ENCODE peak calls at places on chromosomes 5 and 9, in four cellular contexts. J, S, I and T are unnamed samples.

GRCh38 chr5:136028782-136029742 is at the start of gene TGFBI:
- DNase-seq in J (peak), S (peak), I (no peak), T (peak)

GRCh38 chr5:137141779-137142178 is 357.3 kb downstream of the SPOCK1 start:
- DNase-seq in J (no peak), S (no peak), I (no peak), T (no peak)

GRCh38 chr9:72614057-72614456 is 92.6 kb downstream of the TMC1 start:
- DNase-seq in J (no peak), S (no peak), I (no peak), T (no peak)

GRCh38 chr5:151234476-151235238 is 10.8 kb upstream of the CCDC69 start:
- DNase-seq in J (no peak), S (peak), I (no peak), T (no peak)

GRCh38 chr9:78239506-78239905 is 3.6 kb downstream of the CEP78 start:
- DNase-seq in J (no peak), S (peak), I (no peak), T (no peak)

GRCh38 chr5:96004754-96005153 is 43.1 kb upstream of the ELL2 start:
- DNase-seq in J (no peak), S (no peak), I (no peak), T (no peak)

GRCh38 chr9:5639816-5640215 is 10.9 kb downstream of the RIC1 start:
- DNase-seq in J (no peak), S (no peak), I (no peak), T (no peak)

GRCh38 chr5:177967221-177967887 is 28.7 kb downstream of the PROP1 start:
- DNase-seq in J (no peak), S (no peak), I (no peak), T (no peak)

GRCh38 chr9:128927731-128928411 is 7.1 kb downstream of the PHYHD1 start:
- DNase-seq in J (peak), S (no peak), I (peak), T (peak)

GRCh38 chr5:179698935-179699639 is at the start of gene CANX:
- DNase-seq in J (no peak), S (no peak), I (no peak), T (no peak)

GRCh38 chr9:99488109-99489042 is 266.3 kb downstream of the SEC61B start:
- DNase-seq in J (no peak), S (no peak), I (no peak), T (peak)

GRCh38 chr9:112352209-112352608 is 18.8 kb upstream of the PTBP3 start:
- DNase-seq in J (no peak), S (no peak), I (no peak), T (no peak)

GRCh38 chr9:112351184-112351583 is 17.8 kb upstream of the PTBP3 start:
- DNase-seq in J (no peak), S (no peak), I (no peak), T (no peak)

GRCh38 chr9:112354081-112354743 is 20.8 kb upstream of the PTBP3 start:
- DNase-seq in J (no peak), S (no peak), I (no peak), T (no peak)

GRCh38 chr9:112348993-112349333 is 15.5 kb upstream of the PTBP3 start:
- DNase-seq in J (no peak), S (no peak), I (no peak), T (no peak)

DNA sequence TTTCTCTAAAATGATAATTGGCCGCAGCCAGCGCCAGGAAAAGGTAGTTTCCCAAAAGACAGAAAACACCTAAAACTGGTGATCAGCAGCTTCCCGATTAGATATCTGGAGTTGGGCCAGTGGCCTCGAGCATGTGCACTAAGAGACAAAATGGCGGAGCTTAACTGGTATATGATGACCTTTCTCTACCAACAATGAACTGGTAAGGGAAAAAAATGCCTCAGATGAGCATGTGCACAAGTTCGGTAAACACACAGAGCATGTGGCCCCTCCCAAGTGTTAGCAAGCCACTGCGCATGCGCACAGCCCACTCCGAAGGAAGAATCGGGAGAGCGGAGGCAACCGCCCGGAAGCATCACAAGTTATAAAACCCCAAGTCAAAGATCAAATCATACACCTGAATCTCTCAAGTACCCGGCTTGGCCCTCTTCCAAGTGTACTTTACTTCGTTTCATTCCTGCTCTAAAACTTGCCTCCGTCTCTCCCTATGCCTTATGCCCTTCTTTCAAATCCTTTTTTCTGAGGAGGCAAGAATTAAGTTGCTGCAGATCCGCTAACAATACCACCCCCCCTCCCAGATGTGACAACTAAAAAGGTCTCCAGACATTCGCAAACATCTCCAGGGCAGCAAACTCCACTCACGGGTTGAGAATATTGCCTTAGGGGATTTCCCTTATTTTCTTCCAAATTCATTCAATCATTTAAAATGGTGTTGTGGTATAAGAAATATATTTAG is 15.0 kb upstream of the PTBP3 start:
- DNase-seq in J (no peak), S (peak), I (no peak), T (no peak)
- TF ChIP-seq YY1 in J (peak), S (peak), I (peak), T (no peak)

GRCh38 chr9:137678202-137678601 is 59.4 kb downstream of the EHMT1 start:
- DNase-seq in J (no peak), S (no peak), I (no peak), T (no peak)
- H3K9ac ChIP-seq in J (no peak), S (no peak), I (no peak), T (no peak)

GRCh38 chr9:81687521-81688261 is 1.7 kb downstream of the TLE1 start:
- DNase-seq in J (no peak), S (peak), I (no peak), T (peak)
- TF ChIP-seq SUZ12 in J (no peak), S (no peak), I (no peak), T (no peak)

GRCh38 chr5:169628891-169629290 is 8.2 kb upstream of the DOCK2 start:
- DNase-seq in J (no peak), S (no peak), I (no peak), T (no peak)
- TF ChIP-seq YY1 in J (no peak), S (no peak), I (no peak), T (no peak)

GRCh38 chr5:173642191-173642816 is 25.9 kb upstream of the BOD1 start:
- DNase-seq in J (no peak), S (no peak), I (no peak), T (no peak)
- H3K9ac ChIP-seq in J (no peak), S (no peak), I (no peak), T (no peak)

DNA sequence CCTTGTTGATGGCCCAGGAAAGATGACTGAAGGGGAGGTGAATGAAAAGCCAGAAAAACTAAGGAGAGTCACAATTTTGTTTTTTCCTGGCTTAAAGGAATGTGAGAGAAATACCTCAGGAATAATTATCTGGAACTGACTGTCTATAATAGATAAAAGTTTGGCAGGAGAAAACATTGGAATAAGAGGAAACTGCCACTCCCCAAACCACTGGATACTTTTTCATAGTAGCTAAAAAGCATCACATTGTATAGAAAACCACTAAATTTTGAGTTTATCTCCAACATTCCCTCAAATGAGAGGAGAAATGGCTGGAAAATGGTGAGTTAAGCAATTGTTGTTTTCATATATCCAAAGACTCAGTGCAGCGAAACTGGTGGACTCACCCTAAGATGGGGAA is 326.0 kb downstream of the NPR3 start:
- DNase-seq in J (no peak), S (no peak), I (no peak), T (no peak)
- TF ChIP-seq SUZ12 in J (no peak), S (no peak), I (no peak), T (no peak)